ENCODE peak calls at places on chromosomes 1 and 21, in five cellular contexts. O is HFFc6, B is HFF-Myc, K is fibroblast of mammary gland, P is psoas muscle. T is an unnamed sample.

GRCh38 chr1:218658899-218659298 is 313.8 kb downstream of the TGFB2 start:
- DNase-seq in B (no peak), P (no peak), K (peak), O (peak), T (no peak)

GRCh38 chr1:220113136-220113695 is 19.3 kb downstream of the IARS2 start:
- DNase-seq in P (no peak), B (no peak), O (peak), K (peak), T (no peak)

GRCh38 chr1:196535727-196536126 is 72.5 kb downstream of the KCNT2 start:
- DNase-seq in O (no peak), P (no peak), K (peak), B (peak), T (no peak)

GRCh38 chr1:225598847-225599246 is 54.1 kb downstream of the ENAH start:
- DNase-seq in B (no peak), P (no peak), O (no peak), K (no peak), T (no peak)

GRCh38 chr21:35370071-35370470 is 321.0 kb upstream of the RUNX1 start:
- DNase-seq in B (no peak), K (no peak), P (no peak), O (no peak), T (no peak)

GRCh38 chr1:29332204-29332603 is 95.9 kb downstream of the PTPRU start:
- DNase-seq in P (no peak), B (peak), K (peak), O (peak), T (no peak)

GRCh38 chr1:207314836-207315235 is 6.6 kb upstream of the CD55 start:
- DNase-seq in O (no peak), P (no peak), B (no peak), K (no peak), T (no peak)

GRCh38 chr1:245715970-245716369 is 561.2 kb downstream of the KIF26B start:
- DNase-seq in B (peak), O (peak), K (peak), P (no peak), T (peak)

GRCh38 chr1:227934476-227935313 is 13.0 kb downstream of the WNT9A start:
- DNase-seq in O (peak), K (peak), P (peak), B (peak), T (peak)

GRCh38 chr1:207058878-207059867 is 6.1 kb downstream of the PFKFB2 start:
- DNase-seq in P (no peak), K (no peak), B (no peak), O (no peak), T (no peak)

GRCh38 chr1:1318131-1318652 is 6.3 kb downstream of the INTS11 start:
- DNase-seq in B (peak), O (peak), K (peak), P (peak), T (peak)

GRCh38 chr1:173191011-173191410 is 16.1 kb downstream of the TNFSF4 start:
- DNase-seq in O (peak), P (no peak), K (no peak), B (no peak), T (no peak)

GRCh38 chr1:55609630-55610029 is 394.5 kb upstream of the USP24 start:
- DNase-seq in O (no peak), P (no peak), B (no peak), K (no peak), T (no peak)

GRCh38 chr1:205452906-205453305 is 2.9 kb downstream of the BLACAT1 start:
- DNase-seq in O (no peak), K (no peak), B (no peak), P (no peak), T (no peak)

GRCh38 chr1:184536246-184536985 is 149.6 kb downstream of the C1orf21 start:
- DNase-seq in O (no peak), B (no peak), P (no peak), K (no peak), T (no peak)

GRCh38 chr1:160205974-160206369 is 788 bp downstream of the PEA15 start:
- DNase-seq in P (peak), B (peak), K (peak), O (peak), T (no peak)

GRCh38 chr1:180247061-180247460 is 17.0 kb downstream of the LHX4 start:
- DNase-seq in O (no peak), K (no peak), P (no peak), B (no peak), T (no peak)

GRCh38 chr1:160009088-160009487 is 22.7 kb downstream of the PIGM start:
- DNase-seq in B (no peak), P (no peak), K (no peak), O (no peak), T (no peak)

GRCh38 chr21:42850866-42851391 is 28.4 kb downstream of the WDR4 start:
- DNase-seq in B (no peak), P (no peak), O (no peak), K (peak), T (no peak)

GRCh38 chr21:29749957-29750356 is 189.8 kb downstream of the GRIK1 start:
- DNase-seq in B (no peak), P (no peak), K (no peak), O (no peak), T (no peak)

GRCh38 chr1:229023651-229024295 is 247.1 kb upstream of the RAB4A start:
- DNase-seq in B (no peak), O (no peak), K (no peak), P (no peak), T (no peak)

GRCh38 chr1:57761628-57762027 is 337.8 kb upstream of the DAB1 start:
- DNase-seq in B (no peak), K (no peak), P (no peak), O (no peak), T (no peak)

GRCh38 chr1:218459878-218460277 is 114.7 kb downstream of the TGFB2 start:
- DNase-seq in B (peak), O (peak), K (peak), P (no peak), T (no peak)

GRCh38 chr1:28073867-28074266 is 14.5 kb downstream of the EYA3 start:
- DNase-seq in K (no peak), P (no peak), O (no peak), B (no peak), T (no peak)

GRCh38 chr1:39081266-39082139 is 55.4 kb downstream of the NDUFS5 start:
- DNase-seq in P (peak), B (no peak), K (no peak), O (no peak), T (no peak)

GRCh38 chr1:207454046-207454964 is at the start of gene CR2:
- DNase-seq in K (no peak), B (no peak), O (no peak), P (peak), T (no peak)

GRCh38 chr1:220604921-220605320 is 77.0 kb downstream of the MARK1 start:
- DNase-seq in O (no peak), P (no peak), B (no peak), K (no peak), T (no peak)

GRCh38 chr1:202018476-202019234 is 8.3 kb downstream of the ELF3 start:
- DNase-seq in K (no peak), P (no peak), B (no peak), O (no peak), T (no peak)

GRCh38 chr1:96808186-96808585 is 86.6 kb downstream of the PTBP2 start:
- DNase-seq in K (peak), O (no peak), P (no peak), B (no peak), T (no peak)

GRCh38 chr1:228317891-228318810 is 88.5 kb downstream of the TRIM11 start:
- DNase-seq in P (no peak), B (no peak), K (no peak), O (no peak), T (no peak)

GRCh38 chr1:160376525-160377131 is 9.8 kb downstream of the NHLH1 start:
- DNase-seq in P (no peak), B (peak), K (peak), O (peak), T (no peak)

GRCh38 chr1:150981805-150982712 is at the start of gene ANXA9:
- DNase-seq in B (no peak), P (no peak), O (no peak), K (peak), T (no peak)

GRCh38 chr1:229342902-229343587 is at the start of gene CCSAP:
- DNase-seq in K (peak), O (no peak), B (no peak), P (peak), T (no peak)

GRCh38 chr1:209213989-209214388 is 369.5 kb upstream of the CAMK1G start:
- DNase-seq in P (no peak), O (no peak), B (no peak), K (no peak), T (no peak)

GRCh38 chr21:35924714-35925301 is 135.5 kb downstream of the SETD4 start:
- DNase-seq in P (peak), B (no peak), O (peak), K (peak), T (peak)

GRCh38 chr1:19338323-19338762 is 26.2 kb downstream of the SLC66A1 start:
- DNase-seq in K (no peak), P (no peak), O (no peak), B (no peak), T (no peak)

GRCh38 chr1:206835186-206835585 is 30.2 kb upstream of the IL20 start:
- DNase-seq in O (no peak), K (no peak), B (no peak), P (no peak), T (no peak)

GRCh38 chr1:236143104-236143948 is 987 bp downstream of the GPR137B start:
- DNase-seq in K (peak), P (no peak), B (no peak), O (peak), T (peak)

GRCh38 chr1:224512600-224513151 is 78.1 kb upstream of the WDR26 start:
- DNase-seq in B (no peak), O (no peak), K (no peak), P (no peak), T (no peak)

DNA sequence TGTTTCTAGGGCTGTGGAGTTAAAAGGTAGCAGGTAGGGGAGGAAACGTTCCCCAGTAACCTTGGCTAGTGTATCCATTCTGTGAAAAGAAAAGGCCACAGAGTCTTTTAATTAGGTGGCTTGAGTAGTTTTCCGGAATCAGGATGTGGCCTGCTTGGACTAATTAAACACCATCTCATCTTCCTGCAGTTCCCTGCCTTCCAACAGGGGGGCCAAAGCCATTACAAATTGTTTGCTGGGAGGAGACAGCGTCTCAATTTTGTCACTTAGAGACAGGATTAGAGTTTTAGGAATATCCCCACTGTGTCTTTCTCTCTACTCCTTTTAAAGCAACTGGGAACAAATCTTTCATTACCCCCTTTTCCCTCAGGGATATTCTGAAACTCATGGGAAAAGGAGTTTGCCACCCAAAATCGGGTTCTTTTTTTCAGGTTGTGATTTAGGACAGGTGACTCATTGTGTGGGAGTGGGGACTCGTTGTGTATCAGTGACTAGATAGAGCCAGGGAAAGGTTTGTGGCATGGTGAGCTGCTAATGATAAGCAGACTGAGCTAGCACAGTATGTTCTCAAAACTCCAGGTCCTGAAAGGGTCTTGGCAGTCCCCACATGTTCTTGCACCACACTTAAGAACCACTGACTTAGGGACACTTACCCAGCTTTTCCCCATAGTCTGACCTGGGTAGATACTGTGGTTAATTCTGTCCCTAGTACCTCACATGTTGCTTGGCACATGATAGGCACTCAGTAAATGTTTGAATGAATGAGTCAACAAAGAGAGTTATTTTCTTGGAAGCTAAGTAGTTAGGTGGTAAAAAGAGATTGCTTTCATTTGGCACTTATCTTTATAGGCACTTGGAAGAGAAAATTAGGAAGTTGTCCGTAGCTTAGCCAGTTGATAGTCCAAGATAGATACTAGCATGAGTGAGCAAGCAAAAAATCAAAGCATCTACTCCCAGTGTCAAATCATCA is 22.5 kb downstream of the INTS3 start:
- DNase-seq in B (no peak), K (peak), O (no peak), P (no peak), T (no peak)
- TF ChIP-seq CTCF in B (no peak), K (peak), O (no peak), P (no peak), T (no peak)

GRCh38 chr1:64969305-64970066 is 3.1 kb upstream of the JAK1 start:
- DNase-seq in O (no peak), B (no peak), P (no peak), K (peak), T (no peak)
- TF ChIP-seq CTCF in O (peak), B (no peak), P (no peak), K (peak), T (no peak)

GRCh38 chr1:147600119-147601111 is 59.1 kb downstream of the BCL9 start:
- DNase-seq in P (no peak), K (peak), B (no peak), O (peak), T (no peak)
- TF ChIP-seq CTCF in P (peak), K (no peak), B (no peak), O (no peak), T (no peak)

GRCh38 chr1:84668185-84668584 is 22.1 kb downstream of the SSX2IP start:
- DNase-seq in O (no peak), P (no peak), K (peak), B (no peak), T (no peak)
- TF ChIP-seq CTCF in O (peak), P (peak), K (peak), B (peak), T (no peak)

GRCh38 chr1:23809751-23810171 is 9.2 kb upstream of the GALE start:
- DNase-seq in K (peak), P (peak), O (peak), B (no peak), T (no peak)
- TF ChIP-seq CTCF in K (peak), P (peak), O (peak), B (peak), T (peak)

T was measured in AG04449.